ENCODE peak calls at places on chromosome 17, in four cellular contexts. K is ACHN, O is stomach, J is neural progenitor cell. P is an unnamed sample.

GRCh38 chr17:77375526-77375916 is 234.8 kb downstream of the SEC14L1 start:
- DNase-seq in K (no peak), O (no peak), J (no peak), P (no peak)

GRCh38 chr17:57916925-57917858 is 38.0 kb downstream of the CUEDC1 start:
- DNase-seq in K (no peak), O (no peak), J (no peak), P (no peak)

GRCh38 chr17:33521784-33522183 is 228.7 kb upstream of the ASIC2 start:
- DNase-seq in K (peak), O (no peak), J (peak), P (no peak)

GRCh38 chr17:9912146-9913099 is 7.4 kb upstream of the RCVRN start:
- DNase-seq in K (no peak), O (no peak), J (no peak), P (no peak)

GRCh38 chr17:7307686-7308624 is 527 bp downstream of the EIF5A start:
- DNase-seq in K (peak), O (peak), J (peak), P (peak)

GRCh38 chr17:48576479-48577309 is 1.5 kb downstream of the HOXB4 start:
- DNase-seq in K (peak), O (no peak), J (peak), P (no peak)

GRCh38 chr17:9125722-9126121 is 104.4 kb downstream of the NTN1 start:
- DNase-seq in K (no peak), O (no peak), J (no peak), P (no peak)

GRCh38 chr17:40796846-40797245 is 2.9 kb downstream of the KRT28 start:
- DNase-seq in K (no peak), O (no peak), J (no peak), P (no peak)

GRCh38 chr17:48465884-48466283 is 35.9 kb upstream of the SKAP1 start:
- DNase-seq in K (no peak), O (no peak), J (no peak), P (no peak)

GRCh38 chr17:41620583-41621434 is 3.6 kb downstream of the KRT17 start:
- DNase-seq in K (no peak), O (no peak), J (no peak), P (no peak)

GRCh38 chr17:45277216-45277849 is 15.4 kb upstream of the SPATA32 start:
- DNase-seq in K (peak), O (peak), J (peak), P (peak)

GRCh38 chr17:7557825-7558543 is 566 bp upstream of the TNFSF13 start:
- DNase-seq in K (peak), O (peak), J (peak), P (peak)

GRCh38 chr17:75828051-75828400 is 16.2 kb downstream of the UNC13D start:
- DNase-seq in K (no peak), O (no peak), J (no peak), P (no peak)

GRCh38 chr17:28395426-28395825 is 10.6 kb downstream of the SLC46A1 start:
- DNase-seq in K (no peak), O (no peak), J (no peak), P (no peak)

GRCh38 chr17:17840751-17841591 is 4.2 kb upstream of the SREBF1 start:
- DNase-seq in K (peak), O (no peak), J (peak), P (no peak)

GRCh38 chr17:4938670-4939553 is 934 bp downstream of the SLC25A11 start:
- DNase-seq in K (no peak), O (no peak), J (no peak), P (no peak)

GRCh38 chr17:40437095-40437732 is 6.0 kb upstream of the IGFBP4 start:
- DNase-seq in K (no peak), O (no peak), J (no peak), P (no peak)

GRCh38 chr17:4490109-4490591 is 8.5 kb upstream of the SPNS2 start:
- DNase-seq in K (peak), O (no peak), J (no peak), P (no peak)

GRCh38 chr17:28949185-28950016 is 1.9 kb downstream of the PHF12 start:
- DNase-seq in K (peak), O (peak), J (peak), P (peak)

GRCh38 chr17:42623732-42624596 is 14.5 kb downstream of the TUBG1 start:
- DNase-seq in K (peak), O (peak), J (no peak), P (peak)

GRCh38 chr17:57302690-57303089 is 46.4 kb downstream of the MSI2 start:
- DNase-seq in K (no peak), O (no peak), J (no peak), P (no peak)